ENCODE peak calls at places on chromosomes 4 and X, in four cellular contexts. One of them, this sample, is unnamed.
A peak's percentile ranks its signal among the peaks of the same experiment; 100 is the strongest.

GRCh38 chr4:71290074-71290473 is 48.7 kb upstream of the SLC4A4 start:
- DNase-seq in GM23338: no peak
- DNase-seq in PC-3: peak; percentile 57
- DNase-seq in MM.1S: no peak
- DNase-seq in this sample: no peak

GRCh38 chr4:83255584-83255983 is 29.0 kb downstream of the COQ2 start:
- DNase-seq in MM.1S: no peak
- DNase-seq in PC-3: peak; percentile 89
- DNase-seq in GM23338: no peak
- DNase-seq in this sample: peak; percentile 78

GRCh38 chr4:3201718-3202702 is 46.9 kb upstream of the MSANTD1 start:
- DNase-seq in PC-3: no peak
- DNase-seq in GM23338: no peak
- DNase-seq in MM.1S: no peak
- DNase-seq in this sample: no peak

GRCh38 chr4:139552506-139552905 is 3.5 kb downstream of the SETD7 start:
- DNase-seq in PC-3: no peak
- DNase-seq in MM.1S: no peak
- DNase-seq in GM23338: no peak
- DNase-seq in this sample: no peak

GRCh38 chrX:151722241-151722846 is 6.5 kb downstream of the FATE1 start:
- DNase-seq in PC-3: no peak
- DNase-seq in GM23338: peak; percentile 72
- DNase-seq in MM.1S: no peak
- DNase-seq in this sample: peak; percentile 34

GRCh38 chr4:13635281-13635799 is 7.8 kb upstream of the BOD1L1 start:
- DNase-seq in GM23338: no peak
- DNase-seq in MM.1S: no peak
- DNase-seq in PC-3: no peak
- DNase-seq in this sample: no peak

GRCh38 chr4:113639311-113639710 is 122.2 kb downstream of the CAMK2D start:
- DNase-seq in GM23338: no peak
- DNase-seq in PC-3: no peak
- DNase-seq in MM.1S: no peak
- DNase-seq in this sample: no peak

GRCh38 chrX:19152762-19153161 is 30.5 kb upstream of the ADGRG2 start:
- DNase-seq in MM.1S: no peak
- DNase-seq in GM23338: no peak
- DNase-seq in PC-3: peak; percentile 69
- DNase-seq in this sample: no peak

GRCh38 chr4:6616087-6616995 is 24.1 kb upstream of the MRFAP1 start:
- DNase-seq in MM.1S: no peak
- DNase-seq in GM23338: peak; percentile 33
- DNase-seq in PC-3: no peak
- DNase-seq in this sample: no peak

GRCh38 chrX:123797543-123798447 is 62.1 kb upstream of the XIAP start:
- DNase-seq in MM.1S: no peak
- DNase-seq in GM23338: no peak
- DNase-seq in PC-3: peak; percentile 7
- DNase-seq in this sample: no peak

GRCh38 chrX:112761239-112762207 is 79.1 kb downstream of the AMOT start:
- DNase-seq in PC-3: no peak
- DNase-seq in MM.1S: no peak
- DNase-seq in GM23338: no peak
- DNase-seq in this sample: no peak

GRCh38 chr4:9898596-9899345 is 117.3 kb downstream of the DRD5 start:
- DNase-seq in PC-3: peak; percentile 35
- DNase-seq in MM.1S: no peak
- DNase-seq in GM23338: peak; percentile 91
- DNase-seq in this sample: no peak

GRCh38 chr4:60128916-60129315 is 1071.2 kb upstream of the ADGRL3 start:
- DNase-seq in MM.1S: no peak
- DNase-seq in GM23338: no peak
- DNase-seq in PC-3: peak; percentile 31
- DNase-seq in this sample: no peak

GRCh38 chr4:137471461-137471860 is 60.8 kb downstream of the PCDH18 start:
- DNase-seq in GM23338: no peak
- DNase-seq in PC-3: peak; percentile 38
- DNase-seq in MM.1S: no peak
- DNase-seq in this sample: no peak

GRCh38 chr4:55214172-55214571 is 88.8 kb upstream of the KDR start:
- DNase-seq in MM.1S: no peak
- DNase-seq in GM23338: no peak
- DNase-seq in PC-3: peak; percentile 50
- DNase-seq in this sample: no peak

GRCh38 chrX:137565318-137565904 is 516 bp upstream of the ZIC3 start:
- DNase-seq in MM.1S: no peak
- DNase-seq in GM23338: peak; percentile 2
- DNase-seq in PC-3: no peak
- DNase-seq in this sample: no peak

GRCh38 chr4:66943117-66943516 is 602.2 kb downstream of the CENPC start:
- DNase-seq in MM.1S: peak; percentile 93
- DNase-seq in GM23338: no peak
- DNase-seq in PC-3: no peak
- DNase-seq in this sample: no peak

GRCh38 chr4:76897522-76898384 is at the start of gene SOWAHB:
- DNase-seq in MM.1S: peak; percentile 90
- DNase-seq in GM23338: peak; percentile 85
- DNase-seq in PC-3: peak; percentile 84
- DNase-seq in this sample: peak; percentile 77

GRCh38 chr4:137608085-137608484 is 75.8 kb upstream of the PCDH18 start:
- DNase-seq in GM23338: peak; percentile 34
- DNase-seq in PC-3: peak; percentile 53
- DNase-seq in MM.1S: no peak
- DNase-seq in this sample: no peak

GRCh38 chr4:162952232-162952631 is 214.5 kb downstream of the NAF1 start:
- DNase-seq in MM.1S: no peak
- DNase-seq in GM23338: no peak
- DNase-seq in PC-3: peak; percentile 23
- DNase-seq in this sample: peak; percentile 9

GRCh38 chrX:77749695-77750094 is 36.3 kb downstream of the ATRX start:
- DNase-seq in MM.1S: no peak
- DNase-seq in GM23338: no peak
- DNase-seq in PC-3: peak; percentile 9
- DNase-seq in this sample: no peak

GRCh38 chrX:66632986-66633385 is 5.9 kb downstream of the EDA2R start:
- DNase-seq in GM23338: no peak
- DNase-seq in PC-3: no peak
- DNase-seq in MM.1S: no peak
- DNase-seq in this sample: no peak
- H3F3A ChIP-seq in GM23338: no peaks in the 10 kb centered on the region
- H3F3A ChIP-seq in PC-3: no peaks in the 10 kb centered on the region
- H3F3A ChIP-seq in MM.1S: no peaks in the 10 kb centered on the region
- H3F3A ChIP-seq in this sample: no peaks in the 10 kb centered on the region

DNA sequence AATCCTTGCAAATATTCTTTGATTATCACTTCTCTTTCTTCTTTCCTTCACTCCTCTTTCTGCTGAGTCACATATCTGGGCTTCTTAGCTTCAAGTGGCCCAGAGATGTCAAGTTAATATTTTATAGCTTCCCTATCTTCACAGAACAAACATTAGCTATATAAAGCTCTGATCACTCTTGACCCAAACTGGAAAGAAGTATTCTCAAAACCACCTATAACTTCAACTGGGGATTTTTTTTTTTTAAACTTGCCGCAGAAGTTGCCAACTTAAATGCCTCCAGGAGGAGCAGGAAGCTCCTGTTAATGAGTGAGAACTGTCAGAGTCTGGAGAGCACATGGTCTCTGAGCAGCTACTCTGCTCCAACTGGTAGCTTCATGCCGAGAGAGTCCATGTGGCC is 233.3 kb upstream of the EDNRA start:
- DNase-seq in PC-3: peak; percentile 18
- DNase-seq in MM.1S: no peak
- DNase-seq in GM23338: peak; percentile 5
- DNase-seq in this sample: no peak
- H2AFZ ChIP-seq in PC-3: peak overlapping the region; percentile 50
- H2AFZ ChIP-seq in MM.1S: no peak overlapping the region
- H2AFZ ChIP-seq in GM23338: peak overlapping the region; percentile 6
- H2AFZ ChIP-seq in this sample: no peak overlapping the region

DNA sequence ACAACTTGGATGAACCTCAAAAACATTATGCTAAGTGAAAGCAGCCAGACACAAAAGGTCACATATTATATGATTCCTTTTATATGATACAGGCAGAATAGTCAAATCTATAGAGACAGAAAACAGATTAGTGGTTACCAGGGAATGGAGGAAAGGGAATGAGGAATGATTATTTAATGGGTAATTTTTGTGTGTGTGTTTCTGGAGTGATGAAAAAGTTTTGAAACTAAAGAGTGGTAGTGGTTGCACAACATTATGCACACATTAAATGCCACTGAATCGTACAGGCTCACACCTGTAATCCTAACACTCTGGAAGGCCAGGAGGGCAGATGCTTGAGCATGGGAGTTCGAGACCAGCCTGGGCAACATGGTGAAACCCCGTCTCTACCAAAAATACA is 19.6 kb upstream of the SOD3 start:
- DNase-seq in GM23338: no peak
- DNase-seq in MM.1S: no peak
- DNase-seq in PC-3: no peak
- DNase-seq in this sample: no peak
- H3F3A ChIP-seq in GM23338: peaks cover 3% of the 10 kb centered on the region
- H3F3A ChIP-seq in MM.1S: no peaks in the 10 kb centered on the region
- H3F3A ChIP-seq in PC-3: no peaks in the 10 kb centered on the region
- H3F3A ChIP-seq in this sample: peaks cover 18% of the 10 kb centered on the region

GRCh38 chr4:96845091-96845490 is 1005.2 kb downstream of the PDHA2 start:
- DNase-seq in GM23338: no peak
- DNase-seq in PC-3: no peak
- DNase-seq in MM.1S: no peak
- DNase-seq in this sample: no peak

GRCh38 chr4:96833831-96834230 is 993.9 kb downstream of the PDHA2 start:
- DNase-seq in GM23338: no peak
- DNase-seq in MM.1S: no peak
- DNase-seq in PC-3: peak; percentile 45
- DNase-seq in this sample: no peak

GRCh38 chr4:96839441-96839840 is 999.5 kb downstream of the PDHA2 start:
- DNase-seq in GM23338: no peak
- DNase-seq in PC-3: no peak
- DNase-seq in MM.1S: no peak
- DNase-seq in this sample: no peak
- H2AFZ ChIP-seq in GM23338: no peak overlapping the region
- H2AFZ ChIP-seq in PC-3: no peak overlapping the region
- H2AFZ ChIP-seq in MM.1S: no peak overlapping the region
- H2AFZ ChIP-seq in this sample: no peak overlapping the region

DNA sequence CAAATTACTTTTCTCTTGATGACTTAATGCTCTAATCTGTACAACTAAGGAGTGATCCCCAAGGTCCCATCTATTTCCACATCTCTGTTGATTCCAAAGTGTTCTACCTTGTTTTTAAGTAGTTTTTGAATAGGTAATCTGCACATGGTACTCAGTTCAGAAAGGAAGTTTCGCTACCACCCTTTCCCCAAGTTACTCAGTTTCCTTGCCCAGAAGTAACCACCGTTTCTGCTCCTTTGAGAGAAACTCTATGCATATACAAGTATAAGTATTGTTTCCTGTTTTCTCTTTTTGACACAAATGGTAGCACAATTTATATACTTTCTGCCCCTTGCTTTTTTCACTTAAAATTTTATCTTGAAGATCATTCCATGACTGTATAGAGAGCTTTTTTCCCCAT is 18.1 kb downstream of the TMEM154 start:
- DNase-seq in PC-3: no peak
- DNase-seq in GM23338: no peak
- DNase-seq in MM.1S: no peak
- DNase-seq in this sample: no peak
- H3F3A ChIP-seq in PC-3: no peaks in the 10 kb centered on the region
- H3F3A ChIP-seq in GM23338: no peaks in the 10 kb centered on the region
- H3F3A ChIP-seq in MM.1S: peaks cover 58% of the 10 kb centered on the region
- H3F3A ChIP-seq in this sample: no peaks in the 10 kb centered on the region

DNA sequence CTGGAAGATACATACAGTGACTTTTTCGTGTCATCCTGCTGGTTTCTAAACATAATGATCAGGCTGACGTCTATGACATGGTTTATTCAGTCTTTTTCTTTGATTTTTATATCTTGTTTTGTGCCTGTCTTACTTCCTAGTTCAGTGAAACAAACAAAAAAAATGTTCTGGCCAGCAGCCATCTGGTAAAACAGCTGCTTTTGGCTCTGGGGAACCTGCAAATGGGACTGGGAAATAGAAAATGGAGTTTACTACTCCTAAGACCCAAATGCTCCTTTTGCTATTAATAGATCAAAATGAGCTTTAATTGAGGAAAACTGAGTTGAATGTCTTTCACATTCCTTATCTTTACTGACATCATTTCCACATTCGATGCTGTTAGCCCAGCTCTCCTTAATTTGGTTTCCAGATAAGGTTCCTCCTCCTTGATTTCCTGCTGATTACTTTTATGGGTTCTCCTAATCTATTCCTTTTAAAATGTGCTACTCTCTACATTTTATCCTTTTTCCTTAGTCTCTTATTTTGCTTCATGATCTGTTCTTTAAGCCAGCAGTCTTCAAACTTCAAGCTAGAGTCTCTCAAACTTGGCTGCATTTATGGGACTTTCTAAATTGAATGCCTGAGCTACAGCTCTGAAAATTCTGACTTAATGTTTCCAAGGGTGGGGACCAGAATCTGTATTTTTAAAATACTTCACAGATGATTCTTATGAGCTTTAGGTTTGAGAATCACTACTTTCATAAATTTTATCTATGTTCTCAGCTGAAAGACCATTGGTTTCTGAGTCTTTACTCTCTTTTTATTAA is 499.5 kb downstream of the ANKRD50 start:
- DNase-seq in MM.1S: no peak
- DNase-seq in GM23338: no peak
- DNase-seq in PC-3: no peak
- DNase-seq in this sample: no peak
- H2AFZ ChIP-seq in MM.1S: no peak overlapping the region
- H2AFZ ChIP-seq in GM23338: no peak overlapping the region
- H2AFZ ChIP-seq in PC-3: no peak overlapping the region
- H2AFZ ChIP-seq in this sample: peak overlapping the region; percentile 48

This sample was measured in PC-9.